ENCODE peak calls at places on chromosomes 13 and 19, in five cellular contexts. N, G, J, C and I are unnamed samples.

GRCh38 chr19:18865106-18865972 is 30.6 kb downstream of the CERS1 start:
- DNase-seq in N (no peak), G (no peak), J (no peak), C (no peak), I (no peak)

GRCh38 chr19:45200614-45201013 is 22.0 kb downstream of the BLOC1S3 start:
- DNase-seq in N (no peak), G (peak), J (no peak), C (no peak), I (peak)

GRCh38 chr19:51799998-51800848 is 5.3 kb downstream of the FPR3 start:
- DNase-seq in N (no peak), G (peak), J (no peak), C (no peak), I (no peak)

GRCh38 chr13:21031594-21031993 is 29.8 kb downstream of the LATS2 start:
- DNase-seq in N (no peak), G (no peak), J (no peak), C (no peak), I (no peak)

GRCh38 chr19:6732803-6733337 is 4.5 kb downstream of the GPR108 start:
- DNase-seq in N (no peak), G (no peak), J (no peak), C (no peak), I (no peak)

GRCh38 chr19:45125975-45126493 is 33.1 kb downstream of the PPP1R37 start:
- DNase-seq in N (peak), G (peak), J (peak), C (peak), I (peak)

GRCh38 chr19:17687141-17687856 is 855 bp downstream of the UNC13A start:
- DNase-seq in N (no peak), G (no peak), J (no peak), C (no peak), I (no peak)

GRCh38 chr19:47045867-47046470 is 2.5 kb downstream of the TMEM160 start:
- DNase-seq in N (no peak), G (no peak), J (no peak), C (no peak), I (no peak)

GRCh38 chr19:9151367-9151766 is 11.2 kb downstream of the ZNF317 start:
- DNase-seq in N (no peak), G (no peak), J (no peak), C (no peak), I (no peak)

GRCh38 chr13:44347905-44348304 is 25.7 kb upstream of the SERP2 start:
- DNase-seq in N (no peak), G (no peak), J (no peak), C (no peak), I (no peak)

GRCh38 chr13:79258489-79258888 is 147.6 kb downstream of the RBM26 start:
- DNase-seq in N (no peak), G (no peak), J (no peak), C (no peak), I (no peak)

GRCh38 chr13:31045621-31046081 is 113.2 kb downstream of the TEX26 start:
- DNase-seq in N (peak), G (peak), J (no peak), C (peak), I (peak)

GRCh38 chr13:110231348-110232047 is 75.5 kb downstream of the COL4A1 start:
- DNase-seq in N (no peak), G (no peak), J (no peak), C (no peak), I (no peak)

GRCh38 chr19:33374406-33374703 is 846 bp downstream of the CEBPG start:
- DNase-seq in N (no peak), G (peak), J (no peak), C (peak), I (no peak)

GRCh38 chr19:35901055-35901644 is 810 bp upstream of the NFKBID start:
- DNase-seq in N (no peak), G (no peak), J (no peak), C (peak), I (no peak)

GRCh38 chr19:12802267-12803106 is 618 bp downstream of the THSD8 start:
- DNase-seq in N (no peak), G (no peak), J (no peak), C (no peak), I (no peak)

GRCh38 chr13:49220856-49221614 is 897 bp downstream of the MLNR start:
- DNase-seq in N (no peak), G (peak), J (no peak), C (no peak), I (no peak)

GRCh38 chr13:94607939-94608338 is 6.3 kb downstream of the GPR180 start:
- DNase-seq in N (no peak), G (no peak), J (no peak), C (no peak), I (no peak)

GRCh38 chr13:97278395-97279078 is 56.4 kb downstream of the MBNL2 start:
- DNase-seq in N (no peak), G (no peak), J (no peak), C (no peak), I (no peak)

GRCh38 chr13:29706923-29707322 is 111.4 kb upstream of the SLC7A1 start:
- DNase-seq in N (no peak), G (no peak), J (no peak), C (no peak), I (no peak)

GRCh38 chr19:38401148-38401547 is 1.7 kb upstream of the FAM98C start:
- DNase-seq in N (no peak), G (peak), J (no peak), C (no peak), I (no peak)

GRCh38 chr19:11931513-11931912 is 6.6 kb downstream of the ZNF700 start:
- DNase-seq in N (no peak), G (no peak), J (no peak), C (no peak), I (no peak)

GRCh38 chr19:32798201-32798600 is 71.4 kb downstream of the SLC7A9 start:
- DNase-seq in N (no peak), G (no peak), J (no peak), C (no peak), I (no peak)

GRCh38 chr13:36526897-36527296 is 94.6 kb downstream of the CCNA1 start:
- DNase-seq in N (no peak), G (no peak), J (no peak), C (no peak), I (no peak)

GRCh38 chr19:53388168-53388567 is 6.8 kb upstream of the ZNF765 start:
- DNase-seq in N (no peak), G (no peak), J (no peak), C (no peak), I (no peak)

GRCh38 chr19:30227071-30227621 is 145.0 kb upstream of the ZNF536 start:
- DNase-seq in N (peak), G (peak), J (no peak), C (no peak), I (no peak)

GRCh38 chr13:114079601-114080536 is 52.6 kb downstream of the RASA3 start:
- DNase-seq in N (no peak), G (no peak), J (no peak), C (no peak), I (no peak)

GRCh38 chr19:17872251-17873001 is 681 bp downstream of the SLC5A5 start:
- DNase-seq in N (no peak), G (no peak), J (no peak), C (no peak), I (no peak)

GRCh38 chr19:35710784-35711723 is 6.7 kb downstream of the ZBTB32 start:
- DNase-seq in N (no peak), G (no peak), J (no peak), C (no peak), I (no peak)

GRCh38 chr13:45575146-45575829 is 40.3 kb downstream of the ERICH6B start:
- DNase-seq in N (no peak), G (no peak), J (no peak), C (no peak), I (no peak)

GRCh38 chr13:44211286-44211685 is 162.3 kb upstream of the SERP2 start:
- DNase-seq in N (no peak), G (no peak), J (no peak), C (no peak), I (no peak)

GRCh38 chr13:48818495-48818961 is 157.2 kb upstream of the FNDC3A start:
- DNase-seq in N (no peak), G (no peak), J (no peak), C (peak), I (no peak)